ENCODE peak calls at places on chromosomes 7 and 10, in six cellular contexts. Y, A, Z, D, K and S are unnamed samples.

GRCh38 chr7:28382146-28382545 is 30.2 kb upstream of the CREB5 start:
- DNase-seq in Y (no peak), A (no peak), Z (no peak), D (no peak), K (no peak), S (no peak)

GRCh38 chr10:128047991-128048826 is 78.0 kb downstream of the MKI67 start:
- DNase-seq in Y (no peak), A (no peak), Z (no peak), D (no peak), K (peak; percentile 40), S (no peak)

GRCh38 chr7:106006906-106007305 is 43.8 kb downstream of the CDHR3 start:
- DNase-seq in Y (no peak), A (no peak), Z (no peak), D (no peak), K (no peak), S (no peak)

GRCh38 chr10:113982745-113983144 is 60.9 kb upstream of the ADRB1 start:
- DNase-seq in Y (no peak), A (no peak), Z (no peak), D (no peak), K (no peak), S (no peak)

GRCh38 chr7:23196306-23196705 is 14.5 kb downstream of the NUP42 start:
- DNase-seq in Y (no peak), A (no peak), Z (no peak), D (no peak), K (no peak), S (no peak)

GRCh38 chr10:18822156-18822555 is 162.9 kb downstream of the ARL5B start:
- DNase-seq in Y (no peak), A (no peak), Z (no peak), D (no peak), K (no peak), S (no peak)

GRCh38 chr7:19203686-19204085 is 58.5 kb upstream of the FERD3L start:
- DNase-seq in Y (peak; percentile 51), A (no peak), Z (no peak), D (no peak), K (no peak), S (no peak)

GRCh38 chr7:50312589-50313162 is 8.2 kb downstream of the IKZF1 start:
- DNase-seq in Y (no peak), A (no peak), Z (no peak), D (no peak), K (no peak), S (no peak)

GRCh38 chr7:131502810-131503545 is 53.5 kb downstream of the PODXL start:
- DNase-seq in Y (peak; percentile 27), A (peak; percentile 75), Z (no peak), D (peak; percentile 24), K (no peak), S (peak; percentile 90)

GRCh38 chr10:14325325-14325955 is 5.3 kb downstream of the FRMD4A start:
- DNase-seq in Y (peak; percentile 28), A (no peak), Z (peak; percentile 75), D (no peak), K (peak; percentile 67), S (peak; percentile 64)

GRCh38 chr7:149292101-149292823 is 30.3 kb downstream of the ZNF783 start:
- DNase-seq in Y (no peak), A (no peak), Z (no peak), D (no peak), K (no peak), S (no peak)

GRCh38 chr7:80708007-80708594 is 69.7 kb downstream of the CD36 start:
- DNase-seq in Y (no peak), A (no peak), Z (no peak), D (no peak), K (no peak), S (no peak)